ENCODE peak calls at places on chromosomes 13 and 19, in four cellular contexts. P is hepatocyte, R is HCT116, E is PC-3. O is an unnamed sample.

GRCh38 chr19:13070425-13071140 is 32.1 kb downstream of the LYL1 start:
- DNase-seq in P (no peak), R (no peak), E (no peak), O (no peak)

GRCh38 chr13:33441015-33441414 is 155.5 kb upstream of the STARD13 start:
- DNase-seq in P (peak; percentile 23), R (peak; percentile 15), E (peak; percentile 60), O (peak; percentile 37)

GRCh38 chr13:112972258-112972657 is 3.2 kb downstream of the MCF2L start:
- DNase-seq in P (no peak), R (no peak), E (no peak), O (no peak)

GRCh38 chr19:23946569-23946968 is 31.9 kb downstream of the ZNF726 start:
- DNase-seq in P (no peak), R (no peak), E (no peak), O (no peak)

GRCh38 chr19:39001016-39001415 is 25.5 kb upstream of the FBXO17 start:
- DNase-seq in P (no peak), R (no peak), E (no peak), O (no peak)

GRCh38 chr19:48390188-48391099 is 907 bp downstream of the KDELR1 start:
- DNase-seq in P (peak; percentile 88), R (no peak), E (no peak), O (peak; percentile 84)

GRCh38 chr19:16901491-16902175 is 12.8 kb downstream of the F2RL3 start:
- DNase-seq in P (no peak), R (no peak), E (no peak), O (no peak)

GRCh38 chr19:6475321-6476108 is 6.1 kb downstream of the DENND1C start:
- DNase-seq in P (peak; percentile 50), R (no peak), E (no peak), O (no peak)

GRCh38 chr13:25169951-25170553 is 2.0 kb downstream of the AMER2 start:
- DNase-seq in P (no peak), R (no peak), E (no peak), O (no peak)

GRCh38 chr19:52190679-52191293 is 934 bp downstream of the PPP2R1A start:
- DNase-seq in P (no peak), R (no peak), E (peak; percentile 30), O (peak; percentile 61)

GRCh38 chr13:20709782-20710181 is 6.3 kb downstream of the IL17D start:
- DNase-seq in P (no peak), R (no peak), E (no peak), O (peak; percentile 30)

GRCh38 chr13:47555235-47555634 is 445.8 kb downstream of the SUCLA2 start:
- DNase-seq in P (no peak), R (no peak), E (peak; percentile 77), O (no peak)

GRCh38 chr19:29872224-29872731 is 60.5 kb downstream of the CCNE1 start:
- DNase-seq in P (peak; percentile 46), R (no peak), E (no peak), O (peak; percentile 34)

GRCh38 chr13:27978301-27978968 is 9.3 kb upstream of the CDX2 start:
- DNase-seq in P (peak; percentile 81), R (no peak), E (no peak), O (no peak)

GRCh38 chr13:48896312-48896711 is 79.4 kb upstream of the FNDC3A start:
- DNase-seq in P (no peak), R (no peak), E (peak; percentile 55), O (peak; percentile 45)

GRCh38 chr19:48190288-48191284 is 20.1 kb downstream of the ZSWIM9 start:
- DNase-seq in P (peak; percentile 83), R (peak; percentile 50), E (peak; percentile 97), O (no peak)

GRCh38 chr13:59997976-59998375 is 165.8 kb downstream of the DIAPH3 start:
- DNase-seq in P (no peak), R (no peak), E (no peak), O (no peak)

GRCh38 chr19:33214621-33215020 is 11.0 kb downstream of the SLC7A10 start:
- DNase-seq in P (peak; percentile 55), R (no peak), E (peak; percentile 4), O (peak; percentile 53)

GRCh38 chr13:50085063-50085462 is 69.8 kb downstream of the KCNRG start:
- DNase-seq in P (peak; percentile 72), R (no peak), E (peak; percentile 66), O (peak; percentile 75)

GRCh38 chr13:76879211-76879875 is 6.9 kb downstream of the KCTD12 start:
- DNase-seq in P (peak; percentile 33), R (no peak), E (peak; percentile 65), O (peak; percentile 94)

GRCh38 chr13:79631260-79631659 is 150.3 kb downstream of the NDFIP2 start:
- DNase-seq in P (peak; percentile 59), R (peak; percentile 56), E (peak; percentile 95), O (peak; percentile 94)

GRCh38 chr19:51018745-51019543 is 565 bp downstream of the KLK10 start:
- DNase-seq in P (peak; percentile 38), R (no peak), E (no peak), O (no peak)

GRCh38 chr19:38268539-38268938 is 4.2 kb downstream of the SPINT2 start:
- DNase-seq in P (peak; percentile 23), R (no peak), E (no peak), O (no peak)

GRCh38 chr13:49481788-49482187 is 14.0 kb upstream of the PHF11 start:
- DNase-seq in P (no peak), R (no peak), E (no peak), O (no peak)

GRCh38 chr19:47572635-47573034 is 313 bp downstream of the ZNF541 start:
- DNase-seq in P (no peak), R (no peak), E (no peak), O (no peak)

GRCh38 chr13:50376895-50377575 is 361.8 kb downstream of the KCNRG start:
- DNase-seq in P (no peak), R (no peak), E (peak; percentile 28), O (no peak)

GRCh38 chr19:38317104-38317612 is 1.4 kb upstream of the YIF1B start:
- DNase-seq in P (no peak), R (no peak), E (no peak), O (no peak)

GRCh38 chr13:104920091-104920490 is 1615.4 kb downstream of the EFNB2 start:
- DNase-seq in P (no peak), R (no peak), E (no peak), O (no peak)

GRCh38 chr13:114146629-114147028 is 14.2 kb upstream of the RASA3 start:
- DNase-seq in P (no peak), R (no peak), E (no peak), O (no peak)

GRCh38 chr13:43698009-43698408 is 88.8 kb downstream of the ENOX1 start:
- DNase-seq in P (no peak), R (no peak), E (no peak), O (peak; percentile 6)

GRCh38 chr19:49331616-49332055 is 3.6 kb upstream of the CD37 start:
- DNase-seq in P (peak; percentile 67), R (peak; percentile 37), E (peak; percentile 55), O (peak; percentile 60)

GRCh38 chr13:24632382-24633121 is 47.7 kb upstream of the ATP12A start:
- DNase-seq in P (no peak), R (no peak), E (peak; percentile 19), O (peak; percentile 78)

GRCh38 chr19:47673426-47673825 is 39.8 kb upstream of the EHD2 start:
- DNase-seq in P (no peak), R (no peak), E (no peak), O (no peak)

GRCh38 chr13:97068964-97069815 is 74.9 kb upstream of the OXGR1 start:
- DNase-seq in P (no peak), R (no peak), E (no peak), O (no peak)

GRCh38 chr13:33033361-33033812 is 17.2 kb downstream of the KL start:
- DNase-seq in P (no peak), R (no peak), E (no peak), O (no peak)

GRCh38 chr13:24875566-24875965 is 111.6 kb downstream of the RNF17 start:
- DNase-seq in P (no peak), R (no peak), E (no peak), O (no peak)

GRCh38 chr19:49497047-49497789 is 984 bp downstream of the RPS11 start:
- DNase-seq in P (peak; percentile 83), R (no peak), E (peak; percentile 65), O (peak; percentile 89)

GRCh38 chr19:57465680-57466381 is 8.9 kb upstream of the VN1R1 start:
- DNase-seq in P (no peak), R (peak; percentile 59), E (peak; percentile 76), O (peak; percentile 65)

DNA sequence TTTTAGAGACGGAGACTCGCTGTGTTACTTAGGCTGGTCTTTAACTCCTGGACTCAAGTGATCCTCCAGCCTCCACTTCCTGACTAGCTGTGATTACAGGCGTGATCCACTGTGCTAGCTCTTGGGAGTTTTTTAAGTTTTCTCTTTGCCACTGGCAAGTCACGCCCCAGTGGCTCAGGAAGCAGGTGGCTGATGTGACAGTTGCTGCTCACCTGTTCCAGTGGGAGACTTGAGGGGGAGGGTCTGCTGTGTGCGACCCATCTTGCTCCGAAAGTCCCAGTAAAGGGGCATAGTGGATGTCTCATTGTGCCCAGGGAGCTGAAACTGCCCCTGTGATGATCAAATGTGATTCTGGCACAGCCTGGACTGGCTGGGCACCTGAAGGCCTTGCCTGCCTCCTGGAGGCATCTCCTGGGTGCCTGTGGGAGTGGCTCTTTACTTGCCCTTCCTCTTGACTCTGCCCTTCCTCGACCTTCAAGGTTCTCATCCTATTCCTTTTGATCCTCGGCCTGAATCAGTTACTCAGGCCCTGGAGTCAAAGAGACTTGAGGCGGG is 7.8 kb downstream of the SMARCA4 start:
- DNase-seq in P (no peak), R (no peak), E (no peak), O (no peak)
- H3K4me3 ChIP-seq in P (no peak overlapping the region), R (no peak overlapping the region), E (no peak overlapping the region), O (no peak overlapping the region)

GRCh38 chr19:44752816-44753618 is 4.5 kb downstream of the BCL3 start:
- DNase-seq in P (peak; percentile 92), R (no peak), E (peak; percentile 87), O (peak; percentile 92)
- TF ChIP-seq EZH2phosphoT487 in P (no peak), R (no peak), E (no peak), O (no peak)

GRCh38 chr19:19463348-19464117 is 51.8 kb downstream of the TSSK6 start:
- DNase-seq in P (no peak), R (no peak), E (no peak), O (peak; percentile 93)
- H3K4me3 ChIP-seq in P (no peak overlapping the region), R (no peak overlapping the region), E (no peak overlapping the region), O (peak overlapping the region; percentile 33)

GRCh38 chr13:101417043-101417406 is 717 bp upstream of the NALCN start:
- DNase-seq in P (no peak), R (no peak), E (peak; percentile 91), O (peak; percentile 63)
- TF ChIP-seq EZH2phosphoT487 in P (no peak), R (no peak), E (no peak), O (no peak)

O was measured in GM23248.